ENCODE peak calls at places on chromosomes 4 and X, in six cellular contexts. One of them, this sample, is unnamed.
A peak's percentile ranks its signal among the peaks of the same experiment; 100 is the strongest.

GRCh38 chr4:61200991-61201526 is 933 bp downstream of the ADGRL3 start:
- DNase-seq in A549: no peak
- DNase-seq in HepG2: no peak
- DNase-seq in ovary: peak; percentile 12
- DNase-seq in esophagus muscularis mucosa: no peak
- DNase-seq in suprapubic skin: no peak
- DNase-seq in this sample: peak; percentile 56

GRCh38 chrX:87621697-87622096 is 104.1 kb downstream of the KLHL4 start:
- DNase-seq in suprapubic skin: no peak
- DNase-seq in esophagus muscularis mucosa: no peak
- DNase-seq in HepG2: no peak
- DNase-seq in A549: no peak
- DNase-seq in ovary: no peak
- DNase-seq in this sample: no peak

GRCh38 chrX:72054776-72055495 is 76.8 kb downstream of the RTL5 start:
- DNase-seq in A549: no peak
- DNase-seq in esophagus muscularis mucosa: no peak
- DNase-seq in ovary: no peak
- DNase-seq in HepG2: no peak
- DNase-seq in suprapubic skin: no peak
- DNase-seq in this sample: no peak

GRCh38 chrX:122586831-122587230 is 597.2 kb upstream of the GRIA3 start:
- DNase-seq in suprapubic skin: no peak
- DNase-seq in A549: no peak
- DNase-seq in ovary: no peak
- DNase-seq in esophagus muscularis mucosa: no peak
- DNase-seq in HepG2: no peak
- DNase-seq in this sample: no peak

GRCh38 chrX:153946910-153947769 is 2.7 kb upstream of the RENBP start:
- DNase-seq in esophagus muscularis mucosa: no peak
- DNase-seq in HepG2: peak; percentile 75
- DNase-seq in suprapubic skin: no peak
- DNase-seq in ovary: peak; percentile 57
- DNase-seq in A549: peak; percentile 72
- DNase-seq in this sample: peak; percentile 91

GRCh38 chrX:153939573-153939972 is 4.7 kb upstream of the NAA10 start:
- DNase-seq in suprapubic skin: no peak
- DNase-seq in ovary: no peak
- DNase-seq in A549: no peak
- DNase-seq in esophagus muscularis mucosa: no peak
- DNase-seq in HepG2: no peak
- DNase-seq in this sample: no peak

GRCh38 chr4:126271266-126271665 is 956.5 kb downstream of the FAT4 start:
- DNase-seq in ovary: no peak
- DNase-seq in esophagus muscularis mucosa: no peak
- DNase-seq in suprapubic skin: no peak
- DNase-seq in A549: no peak
- DNase-seq in HepG2: no peak
- DNase-seq in this sample: no peak

GRCh38 chr4:40865696-40866095 is 115.9 kb downstream of the NSUN7 start:
- DNase-seq in A549: no peak
- DNase-seq in HepG2: no peak
- DNase-seq in suprapubic skin: peak; percentile 24
- DNase-seq in esophagus muscularis mucosa: no peak
- DNase-seq in ovary: no peak
- DNase-seq in this sample: no peak

GRCh38 chr4:71833175-71833900 is 49.5 kb upstream of the GC start:
- DNase-seq in HepG2: no peak
- DNase-seq in suprapubic skin: no peak
- DNase-seq in A549: no peak
- DNase-seq in ovary: no peak
- DNase-seq in esophagus muscularis mucosa: no peak
- DNase-seq in this sample: no peak

GRCh38 chr4:180380733-180381132 is 1862.5 kb upstream of the TENM3 start:
- DNase-seq in ovary: no peak
- DNase-seq in A549: no peak
- DNase-seq in suprapubic skin: no peak
- DNase-seq in HepG2: no peak
- DNase-seq in esophagus muscularis mucosa: no peak
- DNase-seq in this sample: no peak

GRCh38 chr4:77669911-77670590 is 64.4 kb downstream of the CXCL13 start:
- DNase-seq in A549: no peak
- DNase-seq in HepG2: no peak
- DNase-seq in suprapubic skin: no peak
- DNase-seq in ovary: no peak
- DNase-seq in esophagus muscularis mucosa: no peak
- DNase-seq in this sample: no peak

GRCh38 chrX:11629593-11630211 is 36.0 kb downstream of the ARHGAP6 start:
- DNase-seq in esophagus muscularis mucosa: no peak
- DNase-seq in HepG2: no peak
- DNase-seq in A549: no peak
- DNase-seq in suprapubic skin: no peak
- DNase-seq in ovary: peak; percentile 21
- DNase-seq in this sample: no peak

GRCh38 chrX:32480019-32480418 is 731.3 kb downstream of the DMD start:
- DNase-seq in esophagus muscularis mucosa: no peak
- DNase-seq in HepG2: no peak
- DNase-seq in A549: no peak
- DNase-seq in ovary: no peak
- DNase-seq in suprapubic skin: no peak
- DNase-seq in this sample: no peak

GRCh38 chr4:134552063-134552462 is 350.5 kb upstream of the PABPC4L start:
- DNase-seq in A549: no peak
- DNase-seq in esophagus muscularis mucosa: no peak
- DNase-seq in HepG2: no peak
- DNase-seq in suprapubic skin: no peak
- DNase-seq in ovary: no peak
- DNase-seq in this sample: no peak

GRCh38 chrX:54386314-54386713 is 28.5 kb upstream of the WNK3 start:
- DNase-seq in esophagus muscularis mucosa: no peak
- DNase-seq in HepG2: no peak
- DNase-seq in ovary: no peak
- DNase-seq in A549: no peak
- DNase-seq in suprapubic skin: no peak
- DNase-seq in this sample: no peak

GRCh38 chrX:153875391-153876111 is 10.4 kb downstream of the L1CAM start:
- DNase-seq in suprapubic skin: no peak
- DNase-seq in esophagus muscularis mucosa: no peak
- DNase-seq in A549: peak; percentile 43
- DNase-seq in HepG2: no peak
- DNase-seq in ovary: peak; percentile 77
- DNase-seq in this sample: peak; percentile 80

GRCh38 chr4:160826339-160826679 is 1337.5 kb downstream of the FSTL5 start:
- DNase-seq in HepG2: no peak
- DNase-seq in esophagus muscularis mucosa: no peak
- DNase-seq in ovary: no peak
- DNase-seq in A549: no peak
- DNase-seq in suprapubic skin: no peak
- DNase-seq in this sample: no peak

GRCh38 chrX:69127466-69127865 is 37.8 kb downstream of the PJA1 start:
- DNase-seq in esophagus muscularis mucosa: no peak
- DNase-seq in HepG2: no peak
- DNase-seq in suprapubic skin: no peak
- DNase-seq in A549: no peak
- DNase-seq in ovary: no peak
- DNase-seq in this sample: no peak

GRCh38 chrX:115058276-115058675 is 40.9 kb upstream of the IL13RA2 start:
- DNase-seq in esophagus muscularis mucosa: no peak
- DNase-seq in A549: no peak
- DNase-seq in suprapubic skin: no peak
- DNase-seq in HepG2: no peak
- DNase-seq in ovary: no peak
- DNase-seq in this sample: no peak

GRCh38 chr4:1297456-1298325 is 8.0 kb downstream of the MAEA start:
- DNase-seq in suprapubic skin: peak; percentile 67
- DNase-seq in HepG2: no peak
- DNase-seq in ovary: no peak
- DNase-seq in esophagus muscularis mucosa: no peak
- DNase-seq in A549: no peak
- DNase-seq in this sample: no peak

GRCh38 chrX:41921492-41922124 is 1.7 kb downstream of the CASK start:
- DNase-seq in esophagus muscularis mucosa: no peak
- DNase-seq in ovary: no peak
- DNase-seq in HepG2: peak; percentile 37
- DNase-seq in A549: no peak
- DNase-seq in suprapubic skin: no peak
- DNase-seq in this sample: no peak

GRCh38 chr4:4950891-4951290 is 68.4 kb downstream of the CYTL1 start:
- DNase-seq in suprapubic skin: no peak
- DNase-seq in ovary: no peak
- DNase-seq in A549: no peak
- DNase-seq in esophagus muscularis mucosa: peak; percentile 66
- DNase-seq in HepG2: no peak
- DNase-seq in this sample: no peak

GRCh38 chr4:24404281-24404680 is 180.1 kb downstream of the DHX15 start:
- DNase-seq in A549: no peak
- DNase-seq in esophagus muscularis mucosa: no peak
- DNase-seq in ovary: no peak
- DNase-seq in suprapubic skin: no peak
- DNase-seq in HepG2: no peak
- DNase-seq in this sample: no peak

GRCh38 chr4:124499266-124499665 is 213.3 kb downstream of the ANKRD50 start:
- DNase-seq in ovary: no peak
- DNase-seq in A549: no peak
- DNase-seq in HepG2: no peak
- DNase-seq in esophagus muscularis mucosa: no peak
- DNase-seq in suprapubic skin: no peak
- DNase-seq in this sample: no peak

GRCh38 chr4:185096032-185096653 is 46.9 kb upstream of the SLC25A4 start:
- DNase-seq in ovary: no peak
- DNase-seq in HepG2: peak; percentile 25
- DNase-seq in esophagus muscularis mucosa: no peak
- DNase-seq in A549: peak; percentile 11
- DNase-seq in suprapubic skin: no peak
- DNase-seq in this sample: peak; percentile 60

DNA sequence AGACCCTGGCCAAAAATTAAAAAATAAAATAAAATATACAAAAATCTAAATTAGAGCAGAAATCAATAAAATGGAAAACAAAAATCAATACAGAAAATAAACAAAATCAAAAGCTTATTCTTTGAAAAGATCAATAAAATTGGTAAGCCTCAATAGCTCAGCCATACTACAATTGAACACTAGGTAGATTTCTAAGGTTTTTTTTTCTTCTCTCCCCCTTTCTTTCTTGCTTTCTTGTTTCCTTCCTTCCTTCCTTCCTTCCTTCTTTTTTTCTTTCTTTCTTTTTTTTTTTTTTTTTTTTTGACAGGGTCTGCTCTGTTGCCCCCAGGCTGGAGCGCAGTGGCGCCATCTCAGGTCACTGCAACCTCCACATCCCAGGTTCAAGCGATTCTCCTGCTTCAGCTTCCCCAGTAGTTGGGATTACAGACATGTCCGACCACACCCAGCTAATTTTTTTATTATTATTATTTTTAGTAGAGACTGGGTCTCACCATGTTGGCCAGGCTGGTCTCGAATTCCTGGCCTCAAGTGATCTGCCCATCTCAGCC is 23.4 kb upstream of the PPP3CA start:
- DNase-seq in suprapubic skin: no peak
- DNase-seq in ovary: no peak
- DNase-seq in HepG2: no peak
- DNase-seq in esophagus muscularis mucosa: no peak
- DNase-seq in A549: no peak
- DNase-seq in this sample: no peak
- TF ChIP-seq EP300 in suprapubic skin: no peak
- TF ChIP-seq EP300 in ovary: no peak
- TF ChIP-seq EP300 in HepG2: no peak
- TF ChIP-seq EP300 in esophagus muscularis mucosa: no peak
- TF ChIP-seq EP300 in A549: no peak
- TF ChIP-seq EP300 in this sample: no peak

GRCh38 chrX:1778817-1779216 is 164.0 kb downstream of the ASMT start:
- DNase-seq in ovary: no peak
- DNase-seq in HepG2: no peak
- DNase-seq in esophagus muscularis mucosa: no peak
- DNase-seq in suprapubic skin: no peak
- DNase-seq in A549: peak; percentile 33
- DNase-seq in this sample: no peak

GRCh38 chrX:1788300-1788911 is 173.5 kb downstream of the ASMT start:
- DNase-seq in HepG2: no peak
- DNase-seq in suprapubic skin: no peak
- DNase-seq in esophagus muscularis mucosa: peak; percentile 62
- DNase-seq in ovary: no peak
- DNase-seq in A549: no peak
- DNase-seq in this sample: no peak

DNA sequence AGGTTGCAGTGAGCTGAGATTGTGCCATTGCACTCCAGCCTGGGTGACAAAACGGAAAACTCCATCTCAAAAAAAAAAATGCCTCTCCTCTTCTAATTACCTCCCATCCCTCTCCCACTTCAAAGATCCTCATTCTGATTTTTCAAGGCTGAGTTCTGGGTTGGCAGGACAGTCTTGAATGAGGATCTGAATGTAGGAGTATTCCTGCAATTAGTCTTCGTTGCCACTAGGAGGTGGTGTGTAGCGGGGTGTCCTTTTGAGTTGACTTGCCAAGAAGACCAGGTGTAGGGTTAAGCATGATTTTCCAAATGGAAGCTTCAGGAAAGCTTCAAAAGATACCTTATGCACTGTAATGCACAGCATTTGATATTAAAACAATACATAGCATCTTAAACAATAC is 169.9 kb downstream of the ASMT start:
- DNase-seq in suprapubic skin: no peak
- DNase-seq in esophagus muscularis mucosa: peak; percentile 14
- DNase-seq in HepG2: no peak
- DNase-seq in ovary: no peak
- DNase-seq in A549: no peak
- DNase-seq in this sample: no peak
- TF ChIP-seq CTCF in suprapubic skin: no peak
- TF ChIP-seq CTCF in esophagus muscularis mucosa: no peak
- TF ChIP-seq CTCF in HepG2: no peak
- TF ChIP-seq CTCF in ovary: no peak
- TF ChIP-seq CTCF in A549: peak; percentile 6
- TF ChIP-seq CTCF in this sample: peak; percentile 31

DNA sequence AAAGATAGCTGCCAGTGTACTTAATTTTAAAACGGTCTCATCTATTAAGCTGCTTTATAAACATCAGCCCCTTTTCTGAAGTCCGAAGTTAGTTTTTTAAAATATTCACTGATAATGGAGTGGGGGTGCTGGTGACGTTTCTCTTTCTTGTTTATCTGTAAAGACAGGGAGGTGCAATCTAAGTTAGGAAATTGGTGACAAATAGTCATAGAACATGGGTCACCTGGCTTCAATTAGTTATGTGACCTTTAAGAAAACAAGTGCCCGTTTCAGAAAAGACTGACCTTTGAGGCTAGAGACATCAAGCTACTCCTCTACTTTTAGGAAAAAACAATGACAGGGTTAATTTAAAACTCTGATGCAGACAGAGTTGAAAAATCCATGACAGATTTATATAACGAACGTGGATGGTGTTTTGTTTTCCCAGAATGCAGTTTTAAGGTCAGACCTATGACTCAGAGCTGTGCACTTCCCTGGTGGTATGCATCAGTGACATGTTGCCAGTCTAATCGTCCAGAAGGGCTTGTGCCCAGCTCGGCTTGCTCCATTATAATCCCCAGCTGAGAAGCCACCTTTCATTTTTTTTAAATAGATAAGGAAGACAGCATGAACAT is 38.2 kb downstream of the FHL1 start:
- DNase-seq in suprapubic skin: no peak
- DNase-seq in esophagus muscularis mucosa: no peak
- DNase-seq in HepG2: no peak
- DNase-seq in A549: peak; percentile 28
- DNase-seq in ovary: no peak
- DNase-seq in this sample: no peak
- TF ChIP-seq EP300 in suprapubic skin: no peak
- TF ChIP-seq EP300 in esophagus muscularis mucosa: peak; percentile 22
- TF ChIP-seq EP300 in HepG2: no peak
- TF ChIP-seq EP300 in A549: no peak
- TF ChIP-seq EP300 in ovary: no peak
- TF ChIP-seq EP300 in this sample: peak; percentile 12

GRCh38 chr4:113908829-113909228 is 70.6 kb downstream of the ARSJ start:
- DNase-seq in ovary: no peak
- DNase-seq in esophagus muscularis mucosa: no peak
- DNase-seq in A549: no peak
- DNase-seq in suprapubic skin: no peak
- DNase-seq in HepG2: no peak
- DNase-seq in this sample: no peak
- TF ChIP-seq CTCF in ovary: no peak
- TF ChIP-seq CTCF in esophagus muscularis mucosa: no peak
- TF ChIP-seq CTCF in A549: no peak
- TF ChIP-seq CTCF in suprapubic skin: no peak
- TF ChIP-seq CTCF in HepG2: peak; percentile 14
- TF ChIP-seq CTCF in this sample: peak; percentile 35

This sample was measured in SK-N-SH.